ENCODE peak calls at places on chromosome 15, in seven cellular contexts. J, Q, K, E, N, W and V are unnamed samples.

GRCh38 chr15:41546846-41547786 is 3.1 kb upstream of the RPAP1 start:
- DNase-seq in J (no peak), Q (peak), K (no peak), E (no peak), N (no peak), W (peak), V (peak)

GRCh38 chr15:100032358-100033080 is 299.3 kb upstream of the LYSMD4 start:
- DNase-seq in J (no peak), Q (no peak), K (no peak), E (no peak), N (no peak), W (peak), V (no peak)

GRCh38 chr15:63672369-63672768 is 75.2 kb downstream of the FBXL22 start:
- DNase-seq in J (no peak), Q (no peak), K (no peak), E (no peak), N (no peak), W (no peak), V (no peak)

GRCh38 chr15:64149424-64150235 is 1.9 kb upstream of the SNX22 start:
- DNase-seq in J (peak), Q (no peak), K (no peak), E (peak), N (no peak), W (no peak), V (no peak)

GRCh38 chr15:48913141-48913540 is 35.2 kb downstream of the EID1 start:
- DNase-seq in J (no peak), Q (no peak), K (no peak), E (no peak), N (no peak), W (no peak), V (no peak)

GRCh38 chr15:39411102-39411989 is 169.5 kb upstream of the THBS1 start:
- DNase-seq in J (no peak), Q (no peak), K (no peak), E (no peak), N (no peak), W (no peak), V (peak)

GRCh38 chr15:100761253-100761935 is 118.2 kb upstream of the ALDH1A3 start:
- DNase-seq in J (no peak), Q (peak), K (no peak), E (no peak), N (no peak), W (no peak), V (no peak)

GRCh38 chr15:51874751-51875644 is 45.5 kb downstream of the TMOD3 start:
- DNase-seq in J (no peak), Q (no peak), K (peak), E (peak), N (peak), W (peak), V (peak)

GRCh38 chr15:41796457-41796856 is 22.2 kb downstream of the MAPKBP1 start:
- DNase-seq in J (no peak), Q (no peak), K (no peak), E (no peak), N (no peak), W (peak), V (peak)

GRCh38 chr15:82788496-82788895 is 17.4 kb downstream of the FSD2 start:
- DNase-seq in J (no peak), Q (no peak), K (no peak), E (no peak), N (no peak), W (no peak), V (no peak)

GRCh38 chr15:60006203-60006782 is 2.2 kb downstream of the FOXB1 start:
- DNase-seq in J (peak), Q (no peak), K (no peak), E (peak), N (no peak), W (peak), V (peak)

GRCh38 chr15:67521770-67522568 is 1.0 kb downstream of the C15orf61 start:
- DNase-seq in J (peak), Q (no peak), K (no peak), E (no peak), N (no peak), W (peak), V (peak)

GRCh38 chr15:34721802-34722795 is 32.7 kb downstream of the GJD2 start:
- DNase-seq in J (peak), Q (peak), K (peak), E (peak), N (no peak), W (peak), V (peak)

GRCh38 chr15:64017082-64017588 is 29.1 kb downstream of the DAPK2 start:
- DNase-seq in J (no peak), Q (no peak), K (no peak), E (no peak), N (no peak), W (no peak), V (peak)

GRCh38 chr15:64334530-64334929 is 21.4 kb downstream of the CSNK1G1 start:
- DNase-seq in J (peak), Q (no peak), K (no peak), E (peak), N (no peak), W (no peak), V (no peak)

GRCh38 chr15:76439542-76439941 is 103.0 kb downstream of the ISL2 start:
- DNase-seq in J (no peak), Q (no peak), K (no peak), E (peak), N (no peak), W (no peak), V (no peak)

GRCh38 chr15:76431936-76432335 is 95.4 kb downstream of the ISL2 start:
- DNase-seq in J (no peak), Q (no peak), K (no peak), E (peak), N (no peak), W (no peak), V (no peak)

GRCh38 chr15:76432604-76433003 is 96.0 kb downstream of the ISL2 start:
- DNase-seq in J (no peak), Q (no peak), K (no peak), E (no peak), N (no peak), W (no peak), V (no peak)

GRCh38 chr15:76429661-76430060 is 93.1 kb downstream of the ISL2 start:
- DNase-seq in J (no peak), Q (no peak), K (no peak), E (no peak), N (no peak), W (no peak), V (no peak)

DNA sequence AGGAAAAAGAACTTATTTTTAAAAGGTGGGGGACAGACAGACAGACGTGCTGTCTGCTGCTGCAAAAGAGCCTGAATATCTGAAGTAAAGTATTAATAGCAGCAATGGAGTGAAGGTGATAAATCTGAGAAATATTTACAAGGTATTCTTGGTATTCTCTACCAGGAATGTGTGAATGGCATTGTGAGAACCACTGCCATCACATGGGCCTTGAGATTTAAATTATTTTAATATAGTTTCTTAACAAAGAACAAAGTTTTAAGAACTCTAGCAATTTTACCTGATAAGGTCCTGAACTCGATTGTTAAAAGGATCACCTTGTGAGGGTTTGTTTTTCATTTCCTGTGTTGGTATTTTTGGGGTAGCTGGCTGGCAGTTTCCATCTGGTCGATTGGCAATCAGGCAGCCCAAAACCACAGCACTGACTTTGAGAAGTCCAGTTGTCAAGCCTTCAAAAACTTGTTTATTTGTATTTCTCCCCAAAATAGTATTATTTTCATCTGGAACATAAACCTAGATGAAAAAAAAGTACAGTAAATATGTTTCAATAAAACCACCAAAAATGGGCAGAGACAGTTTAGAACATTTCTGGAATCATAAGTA is 97.3 kb downstream of the ISL2 start:
- DNase-seq in J (no peak), Q (no peak), K (no peak), E (peak), N (no peak), W (peak), V (peak)
- H3K4me3 ChIP-seq in J (no peak), Q (no peak), K (no peak), E (no peak), N (no peak), W (no peak), V (no peak)

GRCh38 chr15:66394912-66395311 is 8.2 kb downstream of the MAP2K1 start:
- DNase-seq in J (no peak), Q (no peak), K (no peak), E (no peak), N (no peak), W (no peak), V (no peak)
- TF ChIP-seq CTCF in J (no peak), Q (no peak), K (no peak), E (peak), N (peak), W (no peak), V (no peak)

GRCh38 chr15:98676586-98677270 is 28.4 kb downstream of the IGF1R start:
- DNase-seq in J (no peak), Q (no peak), K (no peak), E (no peak), N (no peak), W (no peak), V (no peak)
- H3K4me3 ChIP-seq in J (no peak), Q (no peak), K (no peak), E (no peak), N (no peak), W (no peak), V (no peak)

GRCh38 chr15:36645106-36645505 is 65.7 kb downstream of the CDIN1 start:
- DNase-seq in J (no peak), Q (no peak), K (no peak), E (no peak), N (no peak), W (peak), V (peak)
- TF ChIP-seq CTCF in J (no peak), Q (no peak), K (no peak), E (peak), N (no peak), W (peak), V (no peak)

GRCh38 chr15:70855764-70856163 is 1.8 kb upstream of the LARP6 start:
- DNase-seq in J (no peak), Q (no peak), K (no peak), E (no peak), N (no peak), W (no peak), V (no peak)

GRCh38 chr15:70856177-70856883 is 2.4 kb upstream of the LARP6 start:
- DNase-seq in J (no peak), Q (no peak), K (no peak), E (no peak), N (no peak), W (peak), V (no peak)

GRCh38 chr15:70854669-70854976 is 666 bp upstream of the LARP6 start:
- DNase-seq in J (no peak), Q (no peak), K (no peak), E (peak), N (peak), W (peak), V (peak)

GRCh38 chr15:70857547-70858265 is 3.7 kb upstream of the LARP6 start:
- DNase-seq in J (no peak), Q (no peak), K (no peak), E (no peak), N (no peak), W (peak), V (peak)

DNA sequence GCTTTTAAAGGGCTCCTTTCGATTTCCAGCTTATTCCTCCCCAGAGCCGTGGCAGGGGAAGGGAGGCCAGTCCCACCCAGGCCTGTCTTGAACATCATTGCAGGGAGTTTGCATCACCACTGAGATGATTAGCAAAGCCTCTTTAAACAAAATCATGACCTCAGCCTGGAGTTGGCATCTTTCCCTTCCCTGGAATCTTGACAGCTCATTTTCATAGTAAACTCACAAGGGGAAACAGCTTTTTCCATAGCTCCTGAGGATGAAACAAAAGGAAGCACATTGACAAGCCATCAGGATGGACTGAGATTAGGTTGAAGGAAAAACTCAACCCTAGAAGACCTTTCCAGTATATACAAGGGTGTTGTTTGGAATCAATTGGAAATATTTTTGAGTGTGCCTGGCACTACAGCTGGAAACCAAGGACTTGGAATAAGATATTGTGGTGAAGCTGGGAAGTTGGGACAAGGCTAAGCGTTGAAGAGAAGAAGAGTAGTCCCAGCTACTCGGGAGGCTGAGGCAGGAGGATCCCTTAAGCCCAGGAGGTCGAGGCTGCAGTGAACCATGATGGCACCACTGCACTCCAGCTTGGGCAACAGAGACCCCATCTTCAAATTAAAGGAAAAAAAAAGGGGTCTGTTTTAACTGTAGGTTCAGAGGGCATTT is 3.1 kb upstream of the LARP6 start:
- DNase-seq in J (no peak), Q (peak), K (peak), E (no peak), N (peak), W (peak), V (peak)
- H3K4me3 ChIP-seq in J (no peak), Q (no peak), K (no peak), E (no peak), N (no peak), W (peak), V (no peak)

DNA sequence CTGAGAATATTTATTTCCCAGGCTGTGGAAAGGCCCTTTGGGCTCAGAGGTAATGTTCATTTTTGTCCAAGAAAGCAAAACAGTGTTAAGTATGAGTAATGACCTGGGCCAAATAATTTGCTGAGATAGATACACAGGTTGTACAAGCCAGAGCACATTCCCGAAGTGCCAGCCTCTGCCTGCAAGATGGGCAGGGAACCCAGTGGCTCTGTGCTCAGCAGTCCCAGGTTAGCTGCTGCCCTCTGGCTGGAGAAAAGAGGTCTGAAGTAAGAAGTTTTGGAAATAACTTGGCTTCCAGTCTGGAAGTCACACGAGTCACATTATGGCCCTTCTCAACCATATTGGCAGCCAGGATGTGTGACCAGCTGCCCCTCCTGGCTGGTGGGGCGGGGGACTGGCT is 20.2 kb downstream of the MYZAP start:
- DNase-seq in J (no peak), Q (no peak), K (peak), E (peak), N (no peak), W (peak), V (peak)
- TF ChIP-seq CTCF in J (peak), Q (peak), K (no peak), E (peak), N (peak), W (peak), V (peak)